ENCODE peak calls at places on chromosomes 5 and 9, in six cellular contexts. O, H, L, D, G and N are unnamed samples.

GRCh38 chr9:127950513-127951210 is 13.0 kb upstream of the DPM2 start:
- DNase-seq in O (peak; percentile 55), H (no peak), L (no peak), D (no peak), G (no peak), N (no peak)

GRCh38 chr5:158642852-158643251 is 456.9 kb downstream of the EBF1 start:
- DNase-seq in O (no peak), H (no peak), L (no peak), D (no peak), G (no peak), N (no peak)

GRCh38 chr5:156121834-156122386 is 205.1 kb upstream of the SGCD start:
- DNase-seq in O (no peak), H (no peak), L (peak; percentile 57), D (peak; percentile 61), G (no peak), N (no peak)

GRCh38 chr9:69546265-69546664 is 125.9 kb downstream of the APBA1 start:
- DNase-seq in O (no peak), H (peak; percentile 57), L (no peak), D (peak; percentile 25), G (peak; percentile 65), N (no peak)

GRCh38 chr5:138632900-138633489 is 57.8 kb upstream of the HSPA9 start:
- DNase-seq in O (peak; percentile 82), H (peak; percentile 94), L (peak; percentile 79), D (peak; percentile 75), G (peak; percentile 99), N (peak; percentile 84)

GRCh38 chr5:124894541-124894940 is 148.1 kb upstream of the ZNF608 start:
- DNase-seq in O (no peak), H (no peak), L (no peak), D (no peak), G (no peak), N (no peak)

GRCh38 chr5:97231025-97231636 is 48.1 kb upstream of the RIOK2 start:
- DNase-seq in O (peak; percentile 51), H (peak; percentile 30), L (peak; percentile 77), D (peak; percentile 86), G (peak; percentile 76), N (peak; percentile 91)

GRCh38 chr9:94922098-94922607 is 195.7 kb downstream of the AOPEP start:
- DNase-seq in O (no peak), H (no peak), L (peak; percentile 95), D (peak; percentile 98), G (no peak), N (peak; percentile 57)

GRCh38 chr9:94996638-94997037 is 270.1 kb downstream of the AOPEP start:
- DNase-seq in O (no peak), H (no peak), L (no peak), D (no peak), G (no peak), N (no peak)

GRCh38 chr9:136012651-136013050 is 51.5 kb upstream of the UBAC1 start:
- DNase-seq in O (no peak), H (no peak), L (no peak), D (peak; percentile 15), G (no peak), N (no peak)

GRCh38 chr9:37042421-37042820 is 8.4 kb upstream of the PAX5 start:
- DNase-seq in O (no peak), H (no peak), L (no peak), D (no peak), G (no peak), N (no peak)

GRCh38 chr9:133702798-133703570 is 35.2 kb downstream of the SARDH start:
- DNase-seq in O (no peak), H (no peak), L (no peak), D (no peak), G (peak; percentile 43), N (no peak)

GRCh38 chr5:99061711-99062110 is 132.9 kb upstream of the CHD1 start:
- DNase-seq in O (no peak), H (no peak), L (peak; percentile 37), D (peak; percentile 72), G (no peak), N (peak; percentile 91)

GRCh38 chr9:135978650-135979461 is 17.7 kb upstream of the UBAC1 start:
- DNase-seq in O (no peak), H (no peak), L (no peak), D (no peak), G (no peak), N (no peak)

GRCh38 chr5:39169081-39169480 is 50.3 kb downstream of the FYB1 start:
- DNase-seq in O (no peak), H (no peak), L (peak; percentile 24), D (peak; percentile 86), G (no peak), N (peak; percentile 67)

GRCh38 chr5:158154226-158155005 is 295.5 kb upstream of the CLINT1 start:
- DNase-seq in O (no peak), H (no peak), L (peak; percentile 58), D (peak; percentile 50), G (no peak), N (no peak)

GRCh38 chr9:21070887-21071286 is 6.9 kb downstream of the IFNB1 start:
- DNase-seq in O (no peak), H (no peak), L (no peak), D (peak; percentile 2), G (no peak), N (no peak)

GRCh38 chr5:5560016-5560415 is 137.5 kb downstream of the ICE1 start:
- DNase-seq in O (no peak), H (no peak), L (no peak), D (no peak), G (peak; percentile 70), N (no peak)

GRCh38 chr9:126106404-126106803 is 220.2 kb upstream of the MVB12B start:
- DNase-seq in O (no peak), H (no peak), L (no peak), D (no peak), G (no peak), N (no peak)

GRCh38 chr9:95778957-95779356 is 96.5 kb upstream of the ERCC6L2 start:
- DNase-seq in O (no peak), H (no peak), L (peak; percentile 57), D (peak; percentile 93), G (no peak), N (no peak)

GRCh38 chr9:86079421-86080111 is 19.8 kb downstream of the GOLM1 start:
- DNase-seq in O (no peak), H (no peak), L (no peak), D (no peak), G (peak; percentile 25), N (peak; percentile 57)

GRCh38 chr9:20466328-20467008 is 155.8 kb downstream of the MLLT3 start:
- DNase-seq in O (no peak), H (no peak), L (no peak), D (no peak), G (peak; percentile 21), N (no peak)

GRCh38 chr9:111926421-111926875 is 29.8 kb downstream of the UGCG start:
- DNase-seq in O (no peak), H (no peak), L (peak; percentile 90), D (peak; percentile 70), G (no peak), N (no peak)

GRCh38 chr5:158423623-158424200 is 564.8 kb upstream of the CLINT1 start:
- DNase-seq in O (no peak), H (no peak), L (no peak), D (peak; percentile 16), G (no peak), N (no peak)

GRCh38 chr5:84403773-84404172 is 19.1 kb upstream of the EDIL3 start:
- DNase-seq in O (no peak), H (no peak), L (peak; percentile 79), D (peak; percentile 97), G (no peak), N (no peak)

GRCh38 chr5:146703899-146704298 is 174.7 kb downstream of the PPP2R2B start:
- DNase-seq in O (no peak), H (no peak), L (no peak), D (no peak), G (no peak), N (no peak)
- H3K18ac ChIP-seq in O (no peak overlapping the region), H (no peak overlapping the region), L (no peak overlapping the region), D (no peak overlapping the region), G (no peak overlapping the region), N (no peak overlapping the region)

GRCh38 chr5:80269991-80270438 is 14.2 kb upstream of the SERINC5 start:
- DNase-seq in O (no peak), H (no peak), L (no peak), D (no peak), G (no peak), N (no peak)
- H2BK120ac ChIP-seq in O (no peak overlapping the region), H (no peak overlapping the region), L (no peak overlapping the region), D (no peak overlapping the region), G (no peak overlapping the region), N (no peak overlapping the region)

GRCh38 chr5:59738039-59738438 is 155.5 kb downstream of the PDE4D start:
- DNase-seq in O (no peak), H (no peak), L (no peak), D (no peak), G (no peak), N (no peak)
- H3K18ac ChIP-seq in O (no peak overlapping the region), H (no peak overlapping the region), L (no peak overlapping the region), D (no peak overlapping the region), G (no peak overlapping the region), N (no peak overlapping the region)

GRCh38 chr9:137127301-137128157 is 11.4 kb upstream of the GRIN1 start:
- DNase-seq in O (no peak), H (no peak), L (no peak), D (no peak), G (no peak), N (no peak)
- H2BK120ac ChIP-seq in O (no peak overlapping the region), H (no peak overlapping the region), L (no peak overlapping the region), D (no peak overlapping the region), G (no peak overlapping the region), N (no peak overlapping the region)

DNA sequence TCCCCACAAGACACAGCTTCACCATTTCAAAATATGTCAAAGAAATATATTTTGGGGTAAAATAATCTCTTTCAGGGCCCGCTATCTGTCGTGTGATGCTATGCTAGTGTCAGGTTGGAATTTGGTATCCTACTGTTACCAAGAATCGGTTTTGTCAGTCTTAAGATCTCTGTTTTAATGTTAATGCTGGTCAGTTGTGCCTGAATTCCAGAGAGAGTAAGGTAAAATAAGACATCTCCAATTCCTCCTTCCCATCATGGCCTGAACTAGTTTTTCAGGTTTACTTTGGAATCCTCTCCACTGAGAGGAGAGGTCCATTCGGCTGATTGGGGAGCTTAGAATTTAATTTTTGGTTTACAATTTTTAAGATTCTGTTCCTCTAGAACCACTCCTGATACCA is 10.4 kb upstream of the BTF3 start:
- DNase-seq in O (no peak), H (no peak), L (no peak), D (no peak), G (peak; percentile 57), N (peak; percentile 71)
- H3K18ac ChIP-seq in O (no peak overlapping the region), H (peak overlapping the region; percentile 84), L (no peak overlapping the region), D (no peak overlapping the region), G (no peak overlapping the region), N (no peak overlapping the region)

DNA sequence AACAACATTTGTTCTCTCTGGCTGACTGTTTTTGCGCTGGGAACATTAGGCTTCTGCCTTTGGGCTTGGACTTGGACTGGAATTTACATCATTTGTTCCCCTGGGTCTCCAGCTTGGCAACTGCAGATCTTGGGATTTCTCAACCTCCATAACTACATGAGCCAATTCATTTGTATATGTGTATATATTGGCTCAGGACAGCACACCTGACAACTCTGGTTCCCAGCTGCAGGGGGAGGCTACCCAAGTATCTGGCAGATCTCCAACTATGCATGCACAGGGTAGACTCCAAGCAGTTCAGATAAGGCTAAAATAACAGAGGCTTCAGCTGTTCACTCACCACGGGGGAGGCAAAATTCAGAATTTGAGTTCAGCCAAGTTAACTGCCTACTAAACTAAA is 31.6 kb upstream of the F2RL1 start:
- DNase-seq in O (no peak), H (no peak), L (peak; percentile 54), D (peak; percentile 95), G (no peak), N (peak; percentile 21)
- H2BK120ac ChIP-seq in O (no peak overlapping the region), H (no peak overlapping the region), L (peak overlapping the region; percentile 80), D (peak overlapping the region; percentile 47), G (no peak overlapping the region), N (no peak overlapping the region)